ENCODE peak calls at places on chromosome 11, in nine cellular contexts. T, P, N, W, C, G, Y, X and L are unnamed samples.

GRCh38 chr11:116284930-116285329 is 487.9 kb downstream of the BUD13 start:
- DNase-seq in T (no peak), W (no peak), C (no peak), P (no peak), G (no peak), Y (no peak), X (no peak), N (no peak), L (no peak)

GRCh38 chr11:81174646-81175330 is 1558.9 kb downstream of the FAM181B start:
- DNase-seq in X (no peak), P (no peak), C (no peak), W (no peak), T (no peak), N (no peak), G (no peak), Y (no peak), L (no peak)

GRCh38 chr11:14907411-14908213 is 15.6 kb upstream of the CYP2R1 start:
- DNase-seq in C (peak; percentile 65), G (peak; percentile 64), T (peak; percentile 77), N (peak; percentile 33), P (peak; percentile 78), X (no peak), W (no peak), Y (no peak), L (peak; percentile 94)

GRCh38 chr11:36509265-36509664 is 807 bp downstream of the TRAF6 start:
- DNase-seq in Y (no peak), P (peak; percentile 14), T (no peak), C (peak; percentile 33), G (no peak), N (no peak), X (no peak), W (no peak), L (no peak)

GRCh38 chr11:133929401-133930052 is 27.2 kb downstream of the IGSF9B start:
- DNase-seq in Y (no peak), W (no peak), N (no peak), X (no peak), G (no peak), C (no peak), T (no peak), P (no peak), L (no peak)

GRCh38 chr11:34075178-34075820 is 23.8 kb downstream of the CAPRIN1 start:
- DNase-seq in Y (no peak), T (no peak), G (no peak), W (no peak), X (no peak), P (no peak), C (peak; percentile 78), N (no peak), L (no peak)

GRCh38 chr11:68016904-68017817 is 7.0 kb downstream of the ALDH3B1 start:
- DNase-seq in C (no peak), Y (no peak), P (no peak), G (no peak), W (no peak), N (no peak), T (no peak), X (no peak), L (no peak)

GRCh38 chr11:2534131-2534956 is 89.5 kb downstream of the KCNQ1 start:
- DNase-seq in W (peak; percentile 30), P (no peak), Y (no peak), C (peak; percentile 86), X (no peak), T (peak; percentile 9), N (no peak), G (no peak), L (no peak)

GRCh38 chr11:73188301-73188700 is 29.8 kb upstream of the P2RY2 start:
- DNase-seq in T (peak; percentile 61), C (no peak), N (no peak), X (no peak), W (no peak), Y (no peak), P (no peak), G (peak; percentile 68), L (no peak)

GRCh38 chr11:1830500-1831223 is 4.1 kb upstream of the SYT8 start:
- DNase-seq in T (no peak), G (peak; percentile 3), Y (no peak), W (peak; percentile 100), P (peak; percentile 57), N (no peak), X (no peak), C (no peak), L (peak; percentile 45)

GRCh38 chr11:44589301-44589700 is 23.8 kb downstream of the CD82 start:
- DNase-seq in P (no peak), C (no peak), G (no peak), W (no peak), N (no peak), X (no peak), T (no peak), Y (peak; percentile 84), L (no peak)

GRCh38 chr11:86681039-86681745 is 8.8 kb upstream of the ME3 start:
- DNase-seq in X (no peak), T (no peak), Y (no peak), W (no peak), N (no peak), C (no peak), P (no peak), G (no peak), L (no peak)

GRCh38 chr11:34154059-34154875 is 48.8 kb downstream of the NAT10 start:
- DNase-seq in T (no peak), P (no peak), G (no peak), Y (no peak), C (no peak), N (no peak), W (no peak), X (no peak), L (no peak)

GRCh38 chr11:31973175-31973574 is 117.7 kb upstream of the RCN1 start:
- DNase-seq in N (no peak), W (no peak), Y (no peak), C (no peak), T (no peak), P (no peak), X (no peak), G (no peak), L (no peak)

GRCh38 chr11:87185228-87185627 is 147.5 kb downstream of the TMEM135 start:
- DNase-seq in Y (no peak), X (no peak), G (no peak), C (no peak), P (no peak), W (no peak), T (no peak), N (no peak), L (no peak)

GRCh38 chr11:1017269-1018005 is 19.1 kb downstream of the MUC6 start:
- DNase-seq in G (no peak), C (peak; percentile 12), W (no peak), Y (no peak), T (no peak), X (no peak), P (no peak), N (no peak), L (no peak)

GRCh38 chr11:64921384-64921783 is 3.1 kb upstream of the PPP2R5B start:
- DNase-seq in X (no peak), W (no peak), T (no peak), C (no peak), Y (no peak), P (no peak), N (no peak), G (no peak), L (no peak)

GRCh38 chr11:120820040-120820439 is 203.9 kb upstream of the TBCEL start:
- DNase-seq in P (no peak), G (no peak), N (no peak), C (no peak), W (no peak), T (no peak), X (no peak), Y (no peak), L (no peak)

GRCh38 chr11:71248251-71248570 is 4.2 kb downstream of the SHANK2 start:
- DNase-seq in Y (no peak), T (no peak), P (no peak), W (no peak), C (no peak), N (no peak), G (no peak), X (no peak), L (no peak)
- H3K27ac ChIP-seq in Y (no peak overlapping the region), T (no peak overlapping the region), P (no peak overlapping the region), W (no peak overlapping the region), C (no peak overlapping the region), N (no peak overlapping the region), G (no peak overlapping the region), X (no peak overlapping the region), L (no peak overlapping the region)

GRCh38 chr11:88300888-88301477 is 36.6 kb downstream of the CTSC start:
- DNase-seq in N (no peak), Y (no peak), T (no peak), X (no peak), G (no peak), P (no peak), C (no peak), W (no peak), L (peak; percentile 83)
- H3K27ac ChIP-seq in N (no peak overlapping the region), Y (no peak overlapping the region), T (no peak overlapping the region), X (no peak overlapping the region), G (no peak overlapping the region), P (no peak overlapping the region), C (no peak overlapping the region), W (no peak overlapping the region), L (no peak overlapping the region)

DNA sequence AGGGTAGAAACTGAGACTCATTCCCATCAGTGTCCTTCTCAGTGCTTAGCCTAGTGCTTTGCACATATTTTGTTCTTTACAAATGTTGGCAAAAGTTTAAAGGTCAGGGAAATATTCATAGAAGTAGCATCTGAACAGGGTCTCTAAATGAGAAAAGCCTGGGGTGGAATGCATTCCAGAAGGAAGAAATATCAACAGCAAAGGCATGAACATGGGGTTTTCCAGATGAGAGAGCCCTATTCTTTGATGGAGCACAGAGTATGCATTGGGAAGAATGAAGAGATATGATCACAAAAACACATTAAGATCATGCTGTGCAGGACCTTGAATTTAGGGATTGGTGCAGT is 140.3 kb downstream of the SNX19 start:
- DNase-seq in Y (no peak), N (no peak), P (no peak), W (no peak), X (no peak), T (no peak), C (no peak), G (no peak), L (no peak)
- H3K27ac ChIP-seq in Y (no peak overlapping the region), N (no peak overlapping the region), P (no peak overlapping the region), W (no peak overlapping the region), X (no peak overlapping the region), T (no peak overlapping the region), C (peak overlapping the region; percentile 53), G (no peak overlapping the region), L (no peak overlapping the region)

DNA sequence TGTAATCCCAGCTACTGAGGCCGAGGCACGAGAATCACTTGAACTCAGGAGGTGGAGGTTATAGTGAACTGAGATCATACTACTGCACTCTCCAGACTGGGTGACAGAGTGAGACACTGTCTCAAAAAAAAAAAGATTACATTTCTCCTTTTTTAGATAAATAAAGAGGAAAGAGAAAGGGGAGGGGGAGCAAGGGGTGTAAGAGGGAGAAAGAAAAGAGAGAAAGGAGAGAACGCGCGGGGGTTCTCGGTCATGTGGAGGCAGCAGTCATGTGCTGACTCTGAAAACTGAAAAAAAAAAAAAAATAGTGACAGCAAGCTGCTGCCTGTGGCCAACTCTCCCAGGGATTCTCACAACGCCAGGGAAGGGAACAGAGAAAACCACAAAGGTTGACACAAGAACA is 14.3 kb downstream of the SCGB1A1 start:
- DNase-seq in Y (no peak), X (no peak), G (no peak), T (no peak), N (no peak), C (no peak), W (no peak), P (no peak), L (no peak)
- H3K27ac ChIP-seq in Y (no peak overlapping the region), X (no peak overlapping the region), G (peak overlapping the region; percentile 69), T (peak overlapping the region; percentile 73), N (peak overlapping the region; percentile 54), C (no peak overlapping the region), W (no peak overlapping the region), P (no peak overlapping the region), L (no peak overlapping the region)